ENCODE peak calls at places on chromosomes 7 and 10, in six cellular contexts. One of them, this sample, is unnamed.
A peak's percentile ranks its signal among the peaks of the same experiment; 100 is the strongest.

GRCh38 chr7:124553485-124553884 is 212.1 kb downstream of the GPR37 start:
- DNase-seq in activated naive CD8-positive, alpha-beta T cell treated with anti-CD3 and anti-CD28 coated beads for 36 hours: no peak
- DNase-seq in stimulated activated naive CD8-positive, alpha-beta T cell treated with anti-CD3 and anti-CD28 coated beads, Interleukin-15, Interleukin-2, amounts not matched to agents 100 U/mL and 50 U/mL, for 24 hours: no peak
- DNase-seq in NCI-H510A treated with DMSO at 0.1 percent for 48 hours: no peak
- DNase-seq in naive thymus-derived CD8-positive, alpha-beta T cell: no peak
- DNase-seq in AG10803: no peak
- DNase-seq in this sample: no peak

GRCh38 chr7:107692501-107692900 is 31.9 kb downstream of the SLC26A4 start:
- DNase-seq in activated naive CD8-positive, alpha-beta T cell treated with anti-CD3 and anti-CD28 coated beads for 36 hours: no peak
- DNase-seq in stimulated activated naive CD8-positive, alpha-beta T cell treated with anti-CD3 and anti-CD28 coated beads, Interleukin-15, Interleukin-2, amounts not matched to agents 100 U/mL and 50 U/mL, for 24 hours: no peak
- DNase-seq in NCI-H510A treated with DMSO at 0.1 percent for 48 hours: no peak
- DNase-seq in naive thymus-derived CD8-positive, alpha-beta T cell: no peak
- DNase-seq in AG10803: peak; percentile 22
- DNase-seq in this sample: peak; percentile 47

GRCh38 chr10:92822060-92822634 is 26.2 kb upstream of the EXOC6 start:
- DNase-seq in activated naive CD8-positive, alpha-beta T cell treated with anti-CD3 and anti-CD28 coated beads for 36 hours: no peak
- DNase-seq in stimulated activated naive CD8-positive, alpha-beta T cell treated with anti-CD3 and anti-CD28 coated beads, Interleukin-15, Interleukin-2, amounts not matched to agents 100 U/mL and 50 U/mL, for 24 hours: no peak
- DNase-seq in NCI-H510A treated with DMSO at 0.1 percent for 48 hours: no peak
- DNase-seq in naive thymus-derived CD8-positive, alpha-beta T cell: no peak
- DNase-seq in AG10803: peak; percentile 37
- DNase-seq in this sample: peak; percentile 67

GRCh38 chr10:61974611-61975010 is 73.1 kb downstream of the ARID5B start:
- DNase-seq in activated naive CD8-positive, alpha-beta T cell treated with anti-CD3 and anti-CD28 coated beads for 36 hours: no peak
- DNase-seq in stimulated activated naive CD8-positive, alpha-beta T cell treated with anti-CD3 and anti-CD28 coated beads, Interleukin-15, Interleukin-2, amounts not matched to agents 100 U/mL and 50 U/mL, for 24 hours: no peak
- DNase-seq in NCI-H510A treated with DMSO at 0.1 percent for 48 hours: no peak
- DNase-seq in naive thymus-derived CD8-positive, alpha-beta T cell: no peak
- DNase-seq in AG10803: peak; percentile 40
- DNase-seq in this sample: peak; percentile 70

GRCh38 chr7:114414151-114415053 is at the start of gene FOXP2:
- DNase-seq in activated naive CD8-positive, alpha-beta T cell treated with anti-CD3 and anti-CD28 coated beads for 36 hours: no peak
- DNase-seq in stimulated activated naive CD8-positive, alpha-beta T cell treated with anti-CD3 and anti-CD28 coated beads, Interleukin-15, Interleukin-2, amounts not matched to agents 100 U/mL and 50 U/mL, for 24 hours: no peak
- DNase-seq in NCI-H510A treated with DMSO at 0.1 percent for 48 hours: peak; percentile 41
- DNase-seq in naive thymus-derived CD8-positive, alpha-beta T cell: no peak
- DNase-seq in AG10803: peak; percentile 30
- DNase-seq in this sample: peak; percentile 30

GRCh38 chr10:27759483-27760281 is 14.1 kb upstream of the MKX start:
- DNase-seq in activated naive CD8-positive, alpha-beta T cell treated with anti-CD3 and anti-CD28 coated beads for 36 hours: no peak
- DNase-seq in stimulated activated naive CD8-positive, alpha-beta T cell treated with anti-CD3 and anti-CD28 coated beads, Interleukin-15, Interleukin-2, amounts not matched to agents 100 U/mL and 50 U/mL, for 24 hours: no peak
- DNase-seq in NCI-H510A treated with DMSO at 0.1 percent for 48 hours: no peak
- DNase-seq in naive thymus-derived CD8-positive, alpha-beta T cell: no peak
- DNase-seq in AG10803: no peak
- DNase-seq in this sample: no peak

GRCh38 chr7:16989883-16990413 is 108.2 kb upstream of the AGR3 start:
- DNase-seq in activated naive CD8-positive, alpha-beta T cell treated with anti-CD3 and anti-CD28 coated beads for 36 hours: no peak
- DNase-seq in stimulated activated naive CD8-positive, alpha-beta T cell treated with anti-CD3 and anti-CD28 coated beads, Interleukin-15, Interleukin-2, amounts not matched to agents 100 U/mL and 50 U/mL, for 24 hours: no peak
- DNase-seq in NCI-H510A treated with DMSO at 0.1 percent for 48 hours: peak; percentile 79
- DNase-seq in naive thymus-derived CD8-positive, alpha-beta T cell: no peak
- DNase-seq in AG10803: peak; percentile 85
- DNase-seq in this sample: peak; percentile 71

GRCh38 chr10:5976689-5977470 is 463 bp downstream of the IL15RA start:
- DNase-seq in activated naive CD8-positive, alpha-beta T cell treated with anti-CD3 and anti-CD28 coated beads for 36 hours: peak; percentile 55
- DNase-seq in stimulated activated naive CD8-positive, alpha-beta T cell treated with anti-CD3 and anti-CD28 coated beads, Interleukin-15, Interleukin-2, amounts not matched to agents 100 U/mL and 50 U/mL, for 24 hours: peak; percentile 64
- DNase-seq in NCI-H510A treated with DMSO at 0.1 percent for 48 hours: no peak
- DNase-seq in naive thymus-derived CD8-positive, alpha-beta T cell: peak; percentile 9
- DNase-seq in AG10803: peak; percentile 57
- DNase-seq in this sample: peak; percentile 74

GRCh38 chr7:112212516-112213036 is 6.1 kb downstream of the ZNF277 start:
- DNase-seq in activated naive CD8-positive, alpha-beta T cell treated with anti-CD3 and anti-CD28 coated beads for 36 hours: no peak
- DNase-seq in stimulated activated naive CD8-positive, alpha-beta T cell treated with anti-CD3 and anti-CD28 coated beads, Interleukin-15, Interleukin-2, amounts not matched to agents 100 U/mL and 50 U/mL, for 24 hours: no peak
- DNase-seq in NCI-H510A treated with DMSO at 0.1 percent for 48 hours: no peak
- DNase-seq in naive thymus-derived CD8-positive, alpha-beta T cell: no peak
- DNase-seq in AG10803: peak; percentile 33
- DNase-seq in this sample: peak; percentile 14

GRCh38 chr10:100826661-100826982 is 81.2 kb downstream of the PAX2 start:
- DNase-seq in activated naive CD8-positive, alpha-beta T cell treated with anti-CD3 and anti-CD28 coated beads for 36 hours: no peak
- DNase-seq in stimulated activated naive CD8-positive, alpha-beta T cell treated with anti-CD3 and anti-CD28 coated beads, Interleukin-15, Interleukin-2, amounts not matched to agents 100 U/mL and 50 U/mL, for 24 hours: no peak
- DNase-seq in NCI-H510A treated with DMSO at 0.1 percent for 48 hours: no peak
- DNase-seq in naive thymus-derived CD8-positive, alpha-beta T cell: no peak
- DNase-seq in AG10803: no peak
- DNase-seq in this sample: no peak

GRCh38 chr7:149422914-149423285 is 38.0 kb downstream of the ZNF777 start:
- DNase-seq in activated naive CD8-positive, alpha-beta T cell treated with anti-CD3 and anti-CD28 coated beads for 36 hours: peak; percentile 37
- DNase-seq in stimulated activated naive CD8-positive, alpha-beta T cell treated with anti-CD3 and anti-CD28 coated beads, Interleukin-15, Interleukin-2, amounts not matched to agents 100 U/mL and 50 U/mL, for 24 hours: peak; percentile 38
- DNase-seq in NCI-H510A treated with DMSO at 0.1 percent for 48 hours: no peak
- DNase-seq in naive thymus-derived CD8-positive, alpha-beta T cell: peak; percentile 23
- DNase-seq in AG10803: no peak
- DNase-seq in this sample: no peak

GRCh38 chr7:98284335-98285036 is 3.0 kb downstream of the BRI3 start:
- DNase-seq in activated naive CD8-positive, alpha-beta T cell treated with anti-CD3 and anti-CD28 coated beads for 36 hours: no peak
- DNase-seq in stimulated activated naive CD8-positive, alpha-beta T cell treated with anti-CD3 and anti-CD28 coated beads, Interleukin-15, Interleukin-2, amounts not matched to agents 100 U/mL and 50 U/mL, for 24 hours: no peak
- DNase-seq in NCI-H510A treated with DMSO at 0.1 percent for 48 hours: no peak
- DNase-seq in naive thymus-derived CD8-positive, alpha-beta T cell: no peak
- DNase-seq in AG10803: peak; percentile 97
- DNase-seq in this sample: peak; percentile 90

GRCh38 chr7:131284702-131285419 is 42.8 kb upstream of the MKLN1 start:
- DNase-seq in activated naive CD8-positive, alpha-beta T cell treated with anti-CD3 and anti-CD28 coated beads for 36 hours: no peak
- DNase-seq in stimulated activated naive CD8-positive, alpha-beta T cell treated with anti-CD3 and anti-CD28 coated beads, Interleukin-15, Interleukin-2, amounts not matched to agents 100 U/mL and 50 U/mL, for 24 hours: no peak
- DNase-seq in NCI-H510A treated with DMSO at 0.1 percent for 48 hours: no peak
- DNase-seq in naive thymus-derived CD8-positive, alpha-beta T cell: no peak
- DNase-seq in AG10803: no peak
- DNase-seq in this sample: peak; percentile 69